ENCODE peak calls at places on chromosomes 7 and 10, in four cellular contexts. L, P, V and R are unnamed samples.

GRCh38 chr7:24979470-24979862 is 512 bp downstream of the OSBPL3 start:
- DNase-seq in L (peak), V (peak), P (peak), R (peak)

GRCh38 chr10:110312206-110312605 is 7.5 kb upstream of the SMNDC1 start:
- DNase-seq in L (no peak), P (no peak), V (no peak), R (no peak)

GRCh38 chr10:52314822-52315552 is 906 bp downstream of the DKK1 start:
- DNase-seq in V (peak), P (no peak), L (no peak), R (no peak)

GRCh38 chr7:80781561-80781979 is 137.3 kb downstream of the SEMA3C start:
- DNase-seq in P (no peak), V (peak), L (peak), R (no peak)

GRCh38 chr10:133173860-133174523 is 14.0 kb downstream of the KNDC1 start:
- DNase-seq in L (no peak), P (no peak), V (no peak), R (no peak)

GRCh38 chr7:142445019-142445686 is 187.3 kb upstream of the PRSS58 start:
- DNase-seq in L (no peak), P (no peak), V (peak), R (no peak)

GRCh38 chr7:31955021-31955420 is 115.2 kb downstream of the PDE1C start:
- DNase-seq in P (no peak), L (no peak), V (no peak), R (no peak)

GRCh38 chr10:80070068-80070467 is 8.4 kb upstream of the TMEM254 start:
- DNase-seq in L (no peak), P (no peak), V (no peak), R (no peak)

GRCh38 chr7:73978681-73979563 is 49.1 kb upstream of the ELN start:
- DNase-seq in L (no peak), V (peak), P (peak), R (peak)

GRCh38 chr10:104035107-104035816 is 50.4 kb downstream of the COL17A1 start:
- DNase-seq in V (no peak), L (no peak), P (no peak), R (no peak)

GRCh38 chr10:62264702-62265436 is 3.8 kb downstream of the RTKN2 start:
- DNase-seq in V (peak), P (no peak), L (peak), R (peak)

GRCh38 chr7:107405559-107405958 is 64.3 kb upstream of the GPR22 start:
- DNase-seq in V (peak), L (no peak), P (no peak), R (no peak)

GRCh38 chr7:14717711-14718304 is 184.7 kb downstream of the DGKB start:
- DNase-seq in V (peak), P (no peak), L (no peak), R (peak)

GRCh38 chr10:29658984-29659769 is 24.4 kb upstream of the SVIL start:
- DNase-seq in L (peak), V (peak), P (no peak), R (no peak)

GRCh38 chr10:35626971-35627507 is 15.1 kb downstream of the FZD8 start:
- DNase-seq in V (no peak), P (no peak), L (peak), R (no peak)

GRCh38 chr10:123786896-123787295 is 104.7 kb downstream of the CPXM2 start:
- DNase-seq in P (no peak), L (no peak), V (no peak), R (no peak)

GRCh38 chr10:98555011-98555619 is 108.4 kb upstream of the HPS1 start:
- DNase-seq in V (peak), L (no peak), P (no peak), R (no peak)

GRCh38 chr10:6759961-6760360 is 179.9 kb upstream of the PRKCQ start:
- DNase-seq in L (no peak), P (no peak), V (no peak), R (no peak)

GRCh38 chr10:97518601-97519043 is 19.9 kb downstream of the UBTD1 start:
- DNase-seq in V (peak), P (no peak), L (no peak), R (no peak)

GRCh38 chr7:121366852-121367431 is 29.2 kb downstream of the FAM3C start:
- DNase-seq in V (peak), L (peak), P (no peak), R (peak)

GRCh38 chr7:29189743-29190201 is 4.8 kb upstream of the CHN2 start:
- DNase-seq in P (no peak), L (peak), V (peak), R (peak)

GRCh38 chr10:22245567-22245966 is 27.8 kb upstream of the EBLN1 start:
- DNase-seq in V (peak), L (no peak), P (no peak), R (no peak)

GRCh38 chr10:77357611-77358010 is 280.0 kb downstream of the KCNMA1 start:
- DNase-seq in P (no peak), V (peak), L (peak), R (no peak)

GRCh38 chr10:117477241-117477947 is 65.2 kb upstream of the EMX2 start:
- DNase-seq in L (peak), V (no peak), P (no peak), R (no peak)

GRCh38 chr10:18140149-18140956 is at the start of gene CACNB2:
- DNase-seq in P (no peak), L (no peak), V (peak), R (peak)

GRCh38 chr7:105680505-105681187 is 99.4 kb upstream of the EFCAB10 start:
- DNase-seq in L (no peak), P (no peak), V (no peak), R (no peak)

GRCh38 chr10:71331736-71332135 is 12.7 kb downstream of the SLC29A3 start:
- DNase-seq in V (peak), L (no peak), P (no peak), R (no peak)

GRCh38 chr10:86851329-86852207 is 95.1 kb downstream of the BMPR1A start:
- DNase-seq in L (peak), V (peak), P (no peak), R (no peak)

GRCh38 chr10:13099144-13099665 is 758 bp upstream of the OPTN start:
- DNase-seq in L (no peak), P (no peak), V (peak), R (peak)

GRCh38 chr10:74542077-74542476 is 284.3 kb upstream of the KAT6B start:
- DNase-seq in L (peak), V (peak), P (no peak), R (no peak)

GRCh38 chr7:56121440-56121839 is 5.2 kb upstream of the NUPR2 start:
- DNase-seq in L (no peak), V (no peak), P (no peak), R (no peak)

GRCh38 chr10:91597397-91597881 is 35.4 kb downstream of the PPP1R3C start:
- DNase-seq in P (no peak), V (no peak), L (no peak), R (no peak)

GRCh38 chr7:151452141-151452571 is 12.2 kb upstream of the CRYGN start:
- DNase-seq in L (no peak), P (no peak), V (no peak), R (no peak)

GRCh38 chr7:28984631-28985030 is 26.5 kb upstream of the TRIL start:
- DNase-seq in L (peak), V (peak), P (no peak), R (peak)

GRCh38 chr10:81814842-81815241 is 60.2 kb upstream of the NRG3 start:
- DNase-seq in P (no peak), V (no peak), L (no peak), R (no peak)